ENCODE peak calls at places on chromosomes 12 and 14, in six cellular contexts. M is nucleus accumbens; A is activated CD4-positive, alpha-beta T cell treated with anti-CD3 and anti-CD28 coated beads, Interleukin-2, amount 50 U/mL, for 4 hours; U is HepG2; P is myocyte; Y is NCI-H226. V is an unnamed sample.

GRCh38 chr14:99688629-99689028 is 4.5 kb downstream of the CYP46A1 start:
- DNase-seq in Y (no peak), P (no peak), M (no peak), U (no peak), A (no peak), V (no peak)

GRCh38 chr12:58491296-58491695 is 429.0 kb downstream of the LRIG3 start:
- DNase-seq in Y (peak), P (no peak), A (no peak), M (no peak), U (no peak), V (no peak)

GRCh38 chr12:2673966-2674810 is 120.6 kb upstream of the FKBP4 start:
- DNase-seq in P (no peak), M (no peak), A (no peak), Y (no peak), U (no peak), V (no peak)

GRCh38 chr14:67599698-67600561 is at the start of gene PIGH:
- DNase-seq in M (peak), A (peak), U (peak), Y (peak), P (peak), V (peak)

GRCh38 chr14:83478741-83479140 is 1945.1 kb upstream of the SEL1L start:
- DNase-seq in A (no peak), Y (no peak), U (no peak), P (no peak), M (no peak), V (no peak)

GRCh38 chr14:38522724-38523123 is 266.8 kb upstream of the CLEC14A start:
- DNase-seq in M (no peak), P (no peak), A (no peak), U (no peak), Y (no peak), V (no peak)

GRCh38 chr14:55373784-55374725 is 37.6 kb downstream of the ATG14 start:
- DNase-seq in P (peak), Y (no peak), M (no peak), U (no peak), A (no peak), V (no peak)

GRCh38 chr14:93619176-93619793 is 169.0 kb downstream of the PRIMA1 start:
- DNase-seq in Y (no peak), A (no peak), P (peak), U (peak), M (peak), V (peak)

GRCh38 chr14:20836668-20837338 is 34.2 kb upstream of the RNASE1 start:
- DNase-seq in U (peak), P (peak), M (peak), A (no peak), Y (no peak), V (no peak)

V was measured in SJCRH30.